ENCODE peak calls at places on chromosome 6, in seven cellular contexts. U is GM03348, W is kidney tubule cell, E is NCI-H146, S is IMR-90, K is SJSA1, G is activated T-cell treated with anti-CD3 and anti-CD28 coated beads for 4 hours. J is an unnamed sample.

GRCh38 chr6:7389162-7389450 is 436 bp downstream of the CAGE1 start:
- DNase-seq in K (no peak), E (peak; percentile 86), G (no peak), U (peak; percentile 68), W (peak; percentile 89), S (peak; percentile 71), J (no peak)

GRCh38 chr6:137923866-137924616 is 57.0 kb downstream of the TNFAIP3 start:
- DNase-seq in S (no peak), G (no peak), U (no peak), W (no peak), E (no peak), K (no peak), J (no peak)

GRCh38 chr6:98894810-98895209 is 52.9 kb downstream of the FBXL4 start:
- DNase-seq in K (no peak), E (no peak), S (peak; percentile 4), G (no peak), U (no peak), W (peak; percentile 49), J (no peak)

GRCh38 chr6:12898603-12899002 is 182.0 kb downstream of the PHACTR1 start:
- DNase-seq in W (no peak), G (no peak), U (no peak), K (no peak), E (no peak), S (no peak), J (no peak)

GRCh38 chr6:55433446-55434130 is 106.3 kb downstream of the GFRAL start:
- DNase-seq in K (no peak), G (no peak), S (peak; percentile 63), W (peak; percentile 44), E (no peak), U (no peak), J (no peak)

GRCh38 chr6:159229526-159229925 is 60.3 kb downstream of the FNDC1 start:
- DNase-seq in W (no peak), K (no peak), U (peak; percentile 38), G (no peak), S (no peak), E (no peak), J (no peak)

GRCh38 chr6:87672641-87673040 is 29.4 kb downstream of the AKIRIN2 start:
- DNase-seq in E (no peak), W (no peak), G (no peak), S (no peak), U (no peak), K (no peak), J (no peak)

GRCh38 chr6:111609827-111610526 is 4.3 kb upstream of the TRAF3IP2 start:
- DNase-seq in G (no peak), S (no peak), K (no peak), E (no peak), W (no peak), U (no peak), J (no peak)

GRCh38 chr6:135665935-135666334 is 168.4 kb upstream of the AHI1 start:
- DNase-seq in G (no peak), U (no peak), K (no peak), S (no peak), E (no peak), W (no peak), J (no peak)

GRCh38 chr6:17086469-17086868 is 15.4 kb upstream of the STMND1 start:
- DNase-seq in W (peak; percentile 73), U (peak; percentile 86), E (peak; percentile 10), K (peak; percentile 77), G (peak; percentile 2), S (peak; percentile 83), J (peak; percentile 69)

GRCh38 chr6:166655251-166655650 is 28.2 kb upstream of the RPS6KA2 start:
- DNase-seq in E (no peak), G (no peak), U (no peak), S (no peak), K (no peak), W (peak; percentile 38), J (no peak)

GRCh38 chr6:142323377-142323776 is 21.6 kb downstream of the ADGRG6 start:
- DNase-seq in S (no peak), U (no peak), E (peak; percentile 10), G (no peak), W (peak; percentile 30), K (no peak), J (no peak)

GRCh38 chr6:1758076-1758679 is 148.5 kb downstream of the FOXC1 start:
- DNase-seq in G (no peak), E (no peak), U (no peak), S (peak; percentile 36), K (no peak), W (no peak), J (no peak)

GRCh38 chr6:157825243-157825904 is 2.3 kb downstream of the SNX9 start:
- DNase-seq in U (no peak), K (no peak), G (no peak), S (peak; percentile 70), W (no peak), E (no peak), J (no peak)

GRCh38 chr6:132132911-132133639 is 181.9 kb upstream of the CCN2 start:
- DNase-seq in K (no peak), S (peak; percentile 85), W (peak; percentile 66), G (no peak), E (no peak), U (no peak), J (no peak)

GRCh38 chr6:43978473-43979360 is 148.5 kb downstream of the MRPL14 start:
- DNase-seq in E (no peak), K (no peak), G (no peak), S (peak; percentile 43), U (peak; percentile 50), W (no peak), J (no peak)

GRCh38 chr6:111423960-111424846 is 58.8 kb downstream of the REV3L start:
- DNase-seq in W (no peak), G (no peak), S (peak; percentile 10), E (no peak), U (peak; percentile 12), K (no peak), J (no peak)

GRCh38 chr6:16677458-16677857 is 83.8 kb downstream of the ATXN1 start:
- DNase-seq in W (no peak), G (no peak), E (no peak), S (no peak), U (no peak), K (no peak), J (no peak)

GRCh38 chr6:148345176-148345575 is 2.5 kb downstream of the SASH1 start:
- DNase-seq in S (no peak), G (no peak), K (no peak), W (no peak), U (no peak), E (no peak), J (no peak)

GRCh38 chr6:35603326-35604202 is 85.2 kb downstream of the FKBP5 start:
- DNase-seq in G (no peak), S (no peak), W (peak; percentile 16), K (no peak), U (no peak), E (no peak), J (no peak)

GRCh38 chr6:1347187-1347560 is 35.3 kb downstream of the FOXQ1 start:
- DNase-seq in W (no peak), K (no peak), S (no peak), U (no peak), G (no peak), E (no peak), J (no peak)

GRCh38 chr6:41470341-41471063 is 75.7 kb upstream of the FOXP4 start:
- DNase-seq in K (no peak), S (no peak), G (no peak), W (peak; percentile 35), U (peak; percentile 44), E (peak; percentile 27), J (no peak)

GRCh38 chr6:76771076-76771634 is 692.1 kb downstream of the HTR1B start:
- DNase-seq in U (no peak), K (no peak), S (no peak), W (no peak), E (peak; percentile 40), G (no peak), J (no peak)

GRCh38 chr6:159038914-159039884 is 5.6 kb downstream of the TAGAP start:
- DNase-seq in K (no peak), W (peak; percentile 64), U (peak; percentile 58), S (peak; percentile 38), E (no peak), G (no peak), J (no peak)

GRCh38 chr6:67496191-67496590 is 1138.9 kb upstream of the ADGRB3 start:
- DNase-seq in W (no peak), E (peak; percentile 2), U (no peak), S (no peak), K (no peak), G (no peak), J (no peak)

GRCh38 chr6:152669894-152670293 is 27.8 kb upstream of the MYCT1 start:
- DNase-seq in S (peak; percentile 60), U (peak; percentile 31), G (no peak), E (no peak), W (peak; percentile 30), K (no peak), J (no peak)

GRCh38 chr6:158270389-158271127 is 41.7 kb upstream of the TULP4 start:
- DNase-seq in U (no peak), E (no peak), G (no peak), K (no peak), S (no peak), W (no peak), J (no peak)